ENCODE peak calls at places on chromosome 14, in eight cellular contexts. O, Z, W, Q, U, Y, A and P are unnamed samples.
A peak's percentile ranks its signal among the peaks of the same experiment; 100 is the strongest.

GRCh38 chr14:54597795-54598443 is 31.0 kb downstream of the SAMD4A start:
- DNase-seq in Y (peak; percentile 28), Z (no peak), Q (no peak), A (peak; percentile 36), W (no peak), U (no peak), O (no peak), P (no peak)

GRCh38 chr14:53151523-53151866 is 1.6 kb downstream of the DDHD1 start:
- DNase-seq in Z (no peak), Q (no peak), U (no peak), O (no peak), Y (no peak), W (no peak), A (no peak), P (no peak)

GRCh38 chr14:97977711-97978261 is 1180.6 kb downstream of the VRK1 start:
- DNase-seq in Q (peak; percentile 91), Z (peak; percentile 80), A (no peak), W (peak; percentile 92), Y (peak; percentile 31), U (peak; percentile 61), O (no peak), P (no peak)

GRCh38 chr14:88551094-88551870 is 3.5 kb downstream of the PTPN21 start:
- DNase-seq in U (peak; percentile 85), Q (peak; percentile 88), Z (peak; percentile 91), A (peak; percentile 91), O (no peak), Y (peak; percentile 82), W (peak; percentile 92), P (peak; percentile 56)

GRCh38 chr14:58808828-58809227 is 171.1 kb downstream of the DACT1 start:
- DNase-seq in O (no peak), Q (no peak), A (peak; percentile 79), Z (peak; percentile 31), Y (no peak), W (no peak), U (no peak), P (no peak)

GRCh38 chr14:50697659-50698290 is 29.7 kb upstream of the SAV1 start:
- DNase-seq in A (no peak), Q (no peak), U (no peak), O (no peak), Y (no peak), W (no peak), Z (no peak), P (no peak)

GRCh38 chr14:104499784-104500496 is 79.6 kb upstream of the C14orf180 start:
- DNase-seq in Q (peak; percentile 38), Y (no peak), A (no peak), O (no peak), Z (peak; percentile 44), W (peak; percentile 46), U (no peak), P (no peak)

GRCh38 chr14:50542941-50543418 is 10.6 kb upstream of the MAP4K5 start:
- DNase-seq in Y (peak; percentile 60), A (peak; percentile 77), O (peak; percentile 70), W (no peak), U (no peak), Z (peak; percentile 55), Q (no peak), P (no peak)

GRCh38 chr14:68757618-68758081 is 35.2 kb downstream of the ZFP36L1 start:
- DNase-seq in Y (no peak), A (peak; percentile 33), Z (no peak), Q (peak; percentile 75), O (peak; percentile 26), W (peak; percentile 87), U (no peak), P (peak; percentile 97)

GRCh38 chr14:34013714-34014055 is 62.8 kb upstream of the EGLN3 start:
- DNase-seq in W (no peak), A (no peak), U (no peak), O (no peak), Q (no peak), Y (no peak), Z (no peak), P (no peak)

GRCh38 chr14:33925209-33925608 is 25.7 kb downstream of the EGLN3 start:
- DNase-seq in W (no peak), Z (no peak), O (no peak), A (no peak), U (no peak), Y (no peak), Q (no peak), P (no peak)

GRCh38 chr14:64703393-64704144 is 655 bp upstream of the PLEKHG3 start:
- DNase-seq in W (no peak), U (no peak), Q (no peak), Y (no peak), O (no peak), Z (no peak), A (no peak), P (no peak)

GRCh38 chr14:20454359-20454644 is 310 bp downstream of the OSGEP start:
- DNase-seq in Z (peak; percentile 90), Q (no peak), O (no peak), U (no peak), W (no peak), A (no peak), Y (no peak), P (no peak)

GRCh38 chr14:29310210-29310609 is 543.6 kb downstream of the FOXG1 start:
- DNase-seq in A (no peak), W (no peak), Q (no peak), U (no peak), Y (no peak), Z (no peak), O (no peak), P (no peak)

GRCh38 chr14:60922050-60922449 is 58.8 kb downstream of the TRMT5 start:
- DNase-seq in Y (peak; percentile 87), U (no peak), A (peak; percentile 12), Q (no peak), O (no peak), W (no peak), Z (no peak), P (no peak)

GRCh38 chr14:35355981-35356839 is 48.3 kb downstream of the NFKBIA start:
- DNase-seq in Q (no peak), A (peak; percentile 78), U (no peak), Z (peak; percentile 93), W (peak; percentile 16), Y (no peak), O (no peak), P (no peak)

GRCh38 chr14:49512147-49512551 is 74.0 kb downstream of the RPS29 start:
- DNase-seq in O (no peak), Z (no peak), W (no peak), Q (no peak), A (peak; percentile 3), U (no peak), Y (peak; percentile 94), P (no peak)

GRCh38 chr14:50357753-50358380 is 38.8 kb downstream of the CDKL1 start:
- DNase-seq in Q (no peak), O (no peak), Z (no peak), A (no peak), U (no peak), Y (no peak), W (no peak), P (no peak)

GRCh38 chr14:53113992-53114391 is 39.1 kb downstream of the DDHD1 start:
- DNase-seq in W (no peak), Y (no peak), A (no peak), Q (no peak), O (no peak), Z (no peak), U (no peak), P (no peak)

GRCh38 chr14:93536945-93537344 is 106.2 kb downstream of the UNC79 start:
- DNase-seq in Q (no peak), U (no peak), W (no peak), O (no peak), A (peak; percentile 14), Z (no peak), Y (peak; percentile 17), P (no peak)
- TF ChIP-seq CTCF in Q (no peak), U (no peak), W (no peak), O (peak; percentile 13), A (no peak), Z (no peak), Y (peak; percentile 36), P (peak; percentile 19)

GRCh38 chr14:70096866-70097265 is 91.9 kb downstream of the SLC8A3 start:
- DNase-seq in O (no peak), U (no peak), Q (no peak), A (peak; percentile 54), Y (no peak), W (no peak), Z (no peak), P (no peak)
- TF ChIP-seq CTCF in O (no peak), U (no peak), Q (no peak), A (peak; percentile 68), Y (peak; percentile 40), W (no peak), Z (no peak), P (no peak)

DNA sequence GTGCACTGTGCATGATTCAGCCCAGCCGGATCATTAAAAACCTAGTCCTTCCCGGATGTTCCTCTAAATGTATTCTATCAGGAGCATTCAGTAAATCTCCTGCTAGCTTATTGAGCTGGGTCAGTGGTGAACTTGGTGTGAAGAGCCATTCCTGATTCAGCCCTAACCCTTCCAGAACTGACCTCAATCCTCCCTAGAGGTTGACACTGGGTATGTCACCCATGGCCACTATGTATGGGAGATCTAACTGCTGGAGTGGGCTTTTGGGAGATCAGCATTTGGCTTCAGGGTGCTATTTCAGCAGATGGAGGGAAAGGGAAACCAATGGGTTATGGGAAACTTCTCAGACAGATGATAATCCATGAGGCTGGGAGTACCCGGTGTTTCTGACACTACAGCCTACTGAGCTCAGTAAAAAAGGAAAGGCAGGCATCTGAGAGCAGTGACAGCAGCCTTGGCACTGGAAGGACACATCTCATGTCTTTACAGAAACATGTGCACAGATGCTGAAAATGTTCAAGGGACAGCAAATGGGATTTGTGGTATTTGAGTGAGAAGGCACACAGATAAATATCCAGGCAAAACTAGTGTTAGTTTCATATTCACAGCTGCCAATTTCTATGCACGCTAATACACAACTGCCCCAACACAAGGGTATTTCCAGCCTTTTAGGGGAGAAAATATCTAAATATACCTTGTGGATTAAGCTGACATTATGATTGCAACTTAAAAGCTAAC is 258.8 kb downstream of the DPF3 start:
- DNase-seq in Z (no peak), Y (no peak), A (no peak), U (no peak), Q (no peak), O (no peak), W (no peak), P (no peak)
- TF ChIP-seq CTCF in Z (no peak), Y (peak; percentile 0), A (no peak), U (no peak), Q (no peak), O (no peak), W (no peak), P (no peak)

DNA sequence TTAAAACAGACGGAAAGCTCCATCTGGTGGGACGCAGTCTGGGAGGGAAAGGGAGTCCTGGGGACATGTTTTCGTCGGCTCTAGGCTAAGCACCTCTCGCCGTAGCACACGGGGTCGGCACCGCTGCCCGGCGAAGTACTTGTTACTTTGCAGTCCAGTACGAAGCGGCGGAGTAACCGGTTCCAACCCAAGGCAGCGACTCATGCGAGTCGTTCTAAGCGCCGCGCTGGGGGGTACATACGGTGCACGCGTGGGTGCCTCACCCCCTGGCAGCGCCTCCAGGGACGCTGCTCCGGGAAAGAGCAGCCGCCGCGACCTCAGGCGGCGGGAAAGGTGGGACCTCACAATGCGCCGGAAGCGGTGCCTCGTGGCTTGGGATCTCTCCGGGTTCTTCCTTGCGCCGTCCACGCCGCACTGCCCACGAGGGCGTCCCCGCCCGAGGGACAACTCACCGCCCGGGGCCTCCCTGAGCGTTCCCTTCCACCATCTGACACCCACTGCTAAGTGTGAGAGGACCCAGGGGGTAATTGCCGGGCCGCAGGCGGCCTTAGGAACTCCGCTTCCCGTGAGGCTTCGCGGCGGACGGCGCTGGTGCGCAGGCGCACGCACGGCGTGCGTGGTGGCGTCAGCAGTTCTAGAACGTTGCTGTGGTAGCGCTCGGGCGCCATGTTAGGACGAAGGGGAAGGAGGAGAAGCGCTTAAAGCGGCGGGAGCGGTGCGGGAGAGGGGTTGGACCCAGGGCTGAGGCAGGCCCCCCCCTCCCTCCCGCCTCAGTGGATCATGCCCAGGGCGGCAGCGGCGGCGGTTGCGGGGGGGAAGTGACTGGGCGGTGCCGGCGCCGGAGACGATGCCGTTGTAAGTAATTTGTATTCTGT is at the start of gene PAPOLA:
- DNase-seq in A (peak; percentile 97), Y (peak; percentile 94), Z (peak; percentile 95), Q (peak; percentile 96), W (peak; percentile 98), O (peak; percentile 96), U (peak; percentile 93), P (peak; percentile 96)
- TF ChIP-seq CTCF in A (no peak), Y (peak; percentile 38), Z (no peak), Q (no peak), W (peak; percentile 2), O (peak; percentile 41), U (peak; percentile 50), P (no peak)